ENCODE peak calls at places on chromosomes 6 and 20, in seven cellular contexts. T, A, S, I, Q, C and O are unnamed samples.

GRCh38 chr6:13496508-13497180 is 9.2 kb upstream of the GFOD1 start:
- DNase-seq in T (no peak), S (peak; percentile 56), I (no peak), Q (no peak), A (no peak), C (peak; percentile 48), O (no peak)

GRCh38 chr6:50822078-50822476 is 3.4 kb downstream of the TFAP2B start:
- DNase-seq in I (no peak), Q (no peak), T (no peak), C (no peak), S (no peak), A (no peak), O (no peak)

GRCh38 chr6:69796081-69796626 is 656 bp downstream of the LMBRD1 start:
- DNase-seq in I (peak; percentile 49), C (peak; percentile 41), T (no peak), Q (no peak), A (peak; percentile 77), S (peak; percentile 29), O (no peak)

GRCh38 chr6:159305159-159305558 is 136.0 kb downstream of the FNDC1 start:
- DNase-seq in T (no peak), I (no peak), A (no peak), S (no peak), Q (no peak), C (no peak), O (no peak)

GRCh38 chr6:46128476-46128875 is 1.3 kb upstream of the ENPP4 start:
- DNase-seq in Q (no peak), S (no peak), T (no peak), I (no peak), A (no peak), C (no peak), O (no peak)

GRCh38 chr6:143264291-143264834 is 186.1 kb downstream of the ADAT2 start:
- DNase-seq in T (peak; percentile 18), I (no peak), C (no peak), A (peak; percentile 58), S (no peak), Q (no peak), O (no peak)

GRCh38 chr6:56488281-56488680 is 154.4 kb downstream of the DST start:
- DNase-seq in A (no peak), I (no peak), C (no peak), S (no peak), Q (no peak), T (no peak), O (no peak)

GRCh38 chr20:8414611-8415274 is 282.7 kb downstream of the PLCB1 start:
- DNase-seq in A (peak; percentile 92), S (no peak), Q (no peak), I (no peak), T (no peak), C (peak; percentile 79), O (no peak)

GRCh38 chr6:158259136-158259535 is 53.1 kb upstream of the TULP4 start:
- DNase-seq in Q (no peak), C (no peak), T (no peak), A (no peak), S (no peak), I (no peak), O (no peak)

GRCh38 chr20:23193985-23194384 is 107.9 kb upstream of the CD93 start:
- DNase-seq in T (no peak), I (no peak), A (no peak), Q (no peak), S (no peak), C (no peak), O (no peak)

GRCh38 chr6:144659202-144659731 is 374.1 kb downstream of the UTRN start:
- DNase-seq in T (no peak), S (no peak), Q (no peak), C (peak; percentile 80), A (no peak), I (no peak), O (no peak)

GRCh38 chr20:48265791-48266190 is 480.5 kb upstream of the SULF2 start:
- DNase-seq in C (no peak), T (no peak), I (no peak), Q (no peak), S (no peak), A (no peak), O (no peak)

GRCh38 chr20:58140787-58141396 is 87.6 kb downstream of the ANKRD60 start:
- DNase-seq in S (no peak), I (no peak), Q (no peak), T (no peak), A (no peak), C (no peak), O (no peak)